ENCODE peak calls at places on chromosome 20, in ten cellular contexts. O is ascending aorta, E is GM23338, T is fibroblast of mammary gland, P is cardiac muscle cell, U is fibroblast of the aortic adventitia, N is left lung, Z is heart left ventricle, K is Peyer's patch, L is lung. C is an unnamed sample.
A peak's percentile ranks its signal among the peaks of the same experiment; 100 is the strongest.

GRCh38 chr20:33051333-33051732 is 2.4 kb upstream of the BPIFB3 start:
- DNase-seq in O (no peak), E (no peak), K (no peak), L (no peak), Z (no peak), P (no peak), N (no peak), T (no peak), U (no peak), C (no peak)

GRCh38 chr20:58634818-58635665 is 16.0 kb upstream of the STX16 start:
- DNase-seq in U (no peak), E (no peak), O (no peak), K (no peak), Z (peak; percentile 21), L (no peak), T (no peak), P (no peak), N (peak; percentile 19), C (no peak)

GRCh38 chr20:53292347-53292746 is 301.3 kb downstream of the ZNF217 start:
- DNase-seq in U (no peak), K (no peak), Z (no peak), N (no peak), L (no peak), O (no peak), E (no peak), P (no peak), T (no peak), C (no peak)

GRCh38 chr20:1415667-1416468 is 23.0 kb upstream of the FKBP1A start:
- DNase-seq in U (peak; percentile 87), P (no peak), N (peak; percentile 57), K (no peak), E (no peak), Z (no peak), O (no peak), T (peak; percentile 99), L (no peak), C (peak; percentile 98)

GRCh38 chr20:13009682-13010406 is 1.1 kb downstream of the SPTLC3 start:
- DNase-seq in O (no peak), E (no peak), L (peak; percentile 38), N (no peak), U (peak; percentile 99), T (peak; percentile 97), K (no peak), Z (no peak), P (no peak), C (peak; percentile 95)

GRCh38 chr20:41131594-41132387 is 5.6 kb upstream of the PLCG1 start:
- DNase-seq in Z (no peak), U (no peak), T (no peak), P (no peak), N (no peak), O (no peak), E (no peak), L (no peak), K (no peak), C (no peak)

GRCh38 chr20:1417273-1417672 is 24.4 kb upstream of the FKBP1A start:
- DNase-seq in Z (no peak), K (no peak), P (no peak), U (no peak), L (no peak), E (no peak), O (no peak), T (peak; percentile 71), N (no peak), C (peak; percentile 76)

GRCh38 chr20:36644032-36644712 is 1.8 kb downstream of the SLA2 start:
- DNase-seq in Z (no peak), T (no peak), P (no peak), U (no peak), N (no peak), L (no peak), E (no peak), K (peak; percentile 71), O (no peak), C (no peak)

GRCh38 chr20:58603656-58604184 is 47.4 kb upstream of the STX16 start:
- DNase-seq in N (no peak), L (no peak), O (no peak), T (no peak), U (peak; percentile 67), Z (no peak), K (no peak), E (no peak), P (no peak), C (no peak)

GRCh38 chr20:45358282-45359068 is 4.5 kb upstream of the SYS1 start:
- DNase-seq in T (peak; percentile 91), N (peak; percentile 88), Z (peak; percentile 89), P (no peak), L (peak; percentile 90), U (peak; percentile 84), E (no peak), O (peak; percentile 76), K (peak; percentile 30), C (peak; percentile 92)

GRCh38 chr20:22462975-22463914 is 121.1 kb downstream of the FOXA2 start:
- DNase-seq in P (no peak), N (no peak), Z (no peak), L (no peak), U (peak; percentile 32), O (no peak), T (peak; percentile 3), K (no peak), E (peak; percentile 28), C (no peak)

GRCh38 chr20:25012616-25013189 is 20.2 kb upstream of the APMAP start:
- DNase-seq in K (no peak), O (no peak), N (peak; percentile 21), U (no peak), T (no peak), P (no peak), E (no peak), L (no peak), Z (no peak), C (no peak)

GRCh38 chr20:50356522-50356880 is 153.7 kb upstream of the PTPN1 start:
- DNase-seq in Z (peak; percentile 14), E (no peak), K (no peak), O (no peak), U (no peak), T (no peak), N (no peak), L (no peak), P (no peak), C (no peak)

GRCh38 chr20:34713194-34713943 is 9.2 kb downstream of the TP53INP2 start:
- DNase-seq in T (peak; percentile 99), E (no peak), Z (peak; percentile 42), P (peak; percentile 48), U (peak; percentile 99), N (no peak), L (no peak), O (no peak), K (no peak), C (peak; percentile 98)

DNA sequence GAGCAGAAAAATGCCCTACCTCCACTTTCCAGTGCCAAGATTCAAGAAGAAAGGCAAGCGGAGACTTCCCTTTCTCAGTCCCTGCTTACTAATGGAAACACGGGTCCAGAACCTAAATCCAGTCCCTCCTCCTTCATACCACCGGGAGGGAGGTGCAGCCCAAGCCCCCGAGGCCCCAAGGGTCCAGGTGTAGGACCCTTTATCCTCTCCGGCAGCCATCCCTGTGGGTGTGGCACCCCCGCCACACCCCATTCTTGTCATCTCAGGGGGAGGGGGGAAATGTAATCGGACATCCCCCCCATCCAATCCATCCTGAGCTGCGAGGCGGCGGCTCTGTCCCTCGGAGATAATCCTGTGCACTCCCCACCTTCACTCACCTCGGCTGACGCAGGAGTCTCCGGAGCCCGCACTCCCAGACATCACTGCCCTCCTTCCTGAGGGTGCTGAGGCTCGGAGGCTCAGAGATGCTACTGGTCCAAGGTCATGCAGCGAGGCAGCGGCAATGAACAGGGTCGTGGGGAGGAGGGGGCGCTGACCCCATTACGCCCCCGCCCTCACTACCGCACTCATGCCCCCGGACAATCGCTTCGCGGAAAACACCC is 620 bp downstream of the ADISSP start:
- DNase-seq in K (no peak), E (peak; percentile 43), N (peak; percentile 43), T (no peak), U (no peak), L (no peak), P (peak; percentile 17), Z (peak; percentile 31), O (no peak), C (no peak)
- H3K4me3 ChIP-seq in K (peak overlapping the region; percentile 91), E (peak overlapping the region; percentile 95), N (peak overlapping the region; percentile 62), T (peak overlapping the region; percentile 67), U (peak overlapping the region; percentile 82), L (peak overlapping the region; percentile 66), P (peak overlapping the region; percentile 68), Z (peak overlapping the region; percentile 55), O (peak overlapping the region; percentile 78), C (peak overlapping the region; percentile 73)

GRCh38 chr20:17533396-17533795 is 2.2 kb upstream of the BFSP1 start:
- DNase-seq in N (no peak), P (peak; percentile 44), K (no peak), U (peak; percentile 64), T (peak; percentile 72), O (no peak), Z (no peak), E (peak; percentile 68), L (no peak), C (peak; percentile 68)

GRCh38 chr20:17538517-17539170 is 7.5 kb upstream of the BFSP1 start:
- DNase-seq in T (peak; percentile 34), L (no peak), N (no peak), P (no peak), K (no peak), U (no peak), E (no peak), Z (no peak), O (no peak), C (no peak)

GRCh38 chr20:17537959-17538358 is 6.8 kb upstream of the BFSP1 start:
- DNase-seq in K (no peak), O (no peak), E (no peak), P (no peak), Z (no peak), U (no peak), T (no peak), L (no peak), N (no peak), C (no peak)

GRCh38 chr20:17534077-17534476 is 2.9 kb upstream of the BFSP1 start:
- DNase-seq in O (no peak), U (no peak), P (no peak), N (no peak), K (no peak), E (peak; percentile 60), T (no peak), Z (no peak), L (no peak), C (no peak)

GRCh38 chr20:17536944-17537444 is 5.8 kb upstream of the BFSP1 start:
- DNase-seq in K (peak; percentile 45), O (no peak), U (peak; percentile 86), Z (peak; percentile 54), N (peak; percentile 65), E (peak; percentile 94), L (peak; percentile 78), P (peak; percentile 82), T (peak; percentile 75), C (peak; percentile 86)
- TF ChIP-seq CTCF in K (peak; percentile 70), O (peak; percentile 92), U (peak; percentile 97), Z (peak; percentile 87), N (peak; percentile 83), E (peak; percentile 98), L (peak; percentile 97), P (peak; percentile 88), T (peak; percentile 96), C (peak; percentile 96)

GRCh38 chr20:21101453-21102251 is 4.5 kb downstream of the LINC00237 start:
- DNase-seq in U (no peak), N (no peak), P (no peak), Z (peak; percentile 26), K (no peak), E (peak; percentile 83), O (no peak), T (no peak), L (no peak), C (no peak)
- H3K4me3 ChIP-seq in U (no peak overlapping the region), N (peak overlapping the region; percentile 6), P (peak overlapping the region; percentile 10), Z (peak overlapping the region; percentile 10), K (peak overlapping the region; percentile 56), E (peak overlapping the region; percentile 67), O (peak overlapping the region; percentile 61), T (no peak overlapping the region), L (no peak overlapping the region), C (no peak overlapping the region)

GRCh38 chr20:10225439-10226080 is 6.9 kb downstream of the SNAP25 start:
- DNase-seq in N (no peak), T (peak; percentile 28), O (no peak), L (no peak), K (no peak), E (peak; percentile 73), U (no peak), P (peak; percentile 35), Z (no peak), C (peak; percentile 5)
- TF ChIP-seq CTCF in N (no peak), T (peak; percentile 37), O (no peak), L (no peak), K (no peak), E (peak; percentile 56), U (no peak), P (peak; percentile 28), Z (no peak), C (peak; percentile 19)